ENCODE peak calls at places on chromosomes 4 and X, in five cellular contexts. M, Q, H, R and B are unnamed samples.

GRCh38 chr4:13329963-13330362 is 154.2 kb downstream of the RAB28 start:
- DNase-seq in H (no peak), Q (peak), M (no peak), R (no peak), B (peak)

GRCh38 chr4:188822698-188823097 is 683.5 kb downstream of the TRIML1 start:
- DNase-seq in M (no peak), H (no peak), Q (no peak), R (no peak), B (no peak)

GRCh38 chr4:8710416-8710815 is 117.9 kb downstream of the CPZ start:
- DNase-seq in Q (no peak), M (no peak), H (no peak), R (no peak), B (no peak)

GRCh38 chrX:77493677-77494553 is 46.7 kb downstream of the FGF16 start:
- DNase-seq in M (no peak), R (no peak), Q (no peak), H (no peak), B (no peak)

GRCh38 chr4:76429636-76430035 is 5.4 kb upstream of the SHROOM3 start:
- DNase-seq in Q (no peak), M (no peak), H (no peak), R (no peak), B (no peak)

GRCh38 chrX:68693481-68694410 is 46.3 kb downstream of the STARD8 start:
- DNase-seq in M (no peak), Q (peak), R (peak), H (no peak), B (peak)

GRCh38 chr4:143294310-143294709 is 42.4 kb upstream of the GAB1 start:
- DNase-seq in M (no peak), R (no peak), Q (no peak), H (peak), B (peak)

GRCh38 chrX:99603076-99603814 is 806.8 kb downstream of the PCDH19 start:
- DNase-seq in M (no peak), R (no peak), Q (no peak), H (no peak), B (no peak)

GRCh38 chrX:56219702-56220101 is 12.5 kb upstream of the KLF8 start:
- DNase-seq in Q (no peak), H (no peak), R (no peak), M (no peak), B (no peak)

GRCh38 chrX:38919202-38919601 is 117.9 kb downstream of the MID1IP1 start:
- DNase-seq in M (no peak), H (no peak), R (no peak), Q (no peak), B (no peak)

GRCh38 chrX:39859991-39860861 is 237.5 kb downstream of the BCOR start:
- DNase-seq in Q (no peak), M (peak), R (peak), H (no peak), B (no peak)

GRCh38 chr4:134906404-134907023 is 704.9 kb upstream of the PABPC4L start:
- DNase-seq in R (no peak), Q (peak), H (peak), M (no peak), B (peak)

GRCh38 chr4:87516683-87517082 is 12.5 kb downstream of the SPARCL1 start:
- DNase-seq in R (no peak), H (no peak), M (no peak), Q (no peak), B (no peak)

GRCh38 chrX:47864785-47865184 is 28.1 kb downstream of the ZNF81 start:
- DNase-seq in Q (no peak), H (no peak), R (no peak), M (no peak), B (no peak)

GRCh38 chr4:14079601-14080000 is 452.1 kb upstream of the BOD1L1 start:
- DNase-seq in R (no peak), H (no peak), M (no peak), Q (no peak), B (no peak)

GRCh38 chr4:26248647-26249046 is 72.2 kb upstream of the RBPJ start:
- DNase-seq in H (no peak), Q (peak), M (no peak), R (no peak), B (no peak)

GRCh38 chrX:10239611-10240064 is 82.9 kb downstream of the CLCN4 start:
- DNase-seq in Q (no peak), H (no peak), R (no peak), M (no peak), B (no peak)

GRCh38 chr4:107757860-107758476 is 37.9 kb upstream of the PAPSS1 start:
- DNase-seq in Q (peak), R (no peak), M (no peak), H (no peak), B (no peak)

GRCh38 chr4:10051536-10052135 is 30.3 kb upstream of the SLC2A9 start:
- DNase-seq in R (no peak), H (no peak), Q (no peak), M (no peak), B (no peak)